ENCODE peak calls at places on chromosomes 2 and 18, in nine cellular contexts. T is heart left ventricle, X is BE2C, E is right lobe of liver, W is testis, N is neural progenitor cell, Q is fibroblast of pulmonary artery, U is dorsolateral prefrontal cortex, H is cardiac fibroblast. D is an unnamed sample.

GRCh38 chr2:148720501-148720998 is 76.0 kb downstream of the EPC2 start:
- DNase-seq in T (peak), X (peak), E (no peak), W (peak), N (no peak), Q (peak), U (peak), H (peak), D (no peak)

GRCh38 chr2:54598347-54599325 is 124.8 kb upstream of the EML6 start:
- DNase-seq in T (no peak), X (no peak), E (no peak), W (peak), N (no peak), Q (no peak), U (no peak), H (no peak), D (no peak)

GRCh38 chr2:112757265-112757664 is 7.1 kb downstream of the CKAP2L start:
- DNase-seq in T (no peak), X (no peak), E (peak), W (no peak), N (no peak), Q (peak), U (no peak), H (no peak), D (no peak)

GRCh38 chr2:111178730-111179405 is 58.2 kb downstream of the BCL2L11 start:
- DNase-seq in T (peak), X (no peak), E (peak), W (no peak), N (no peak), Q (no peak), U (no peak), H (no peak), D (no peak)

GRCh38 chr2:24816404-24816803 is 23.2 kb downstream of the CENPO start:
- DNase-seq in T (no peak), X (no peak), E (no peak), W (no peak), N (no peak), Q (no peak), U (no peak), H (no peak), D (no peak)

GRCh38 chr2:68387408-68388350 is 22.6 kb downstream of the PLEK start:
- DNase-seq in T (no peak), X (no peak), E (no peak), W (no peak), N (no peak), Q (peak), U (no peak), H (no peak), D (no peak)

GRCh38 chr18:54284967-54285785 is 15.9 kb downstream of the POLI start:
- DNase-seq in T (peak), X (no peak), E (no peak), W (no peak), N (no peak), Q (peak), U (peak), H (peak), D (no peak)

GRCh38 chr2:217801115-217801531 is 201.7 kb downstream of the TNS1 start:
- DNase-seq in T (no peak), X (peak), E (peak), W (peak), N (peak), Q (no peak), U (no peak), H (no peak), D (peak)

GRCh38 chr2:231800493-231801091 is 14.3 kb downstream of the COPS7B start:
- DNase-seq in T (no peak), X (peak), E (peak), W (peak), N (peak), Q (peak), U (no peak), H (peak), D (peak)

GRCh38 chr2:237354930-237355329 is 59.0 kb downstream of the COL6A3 start:
- DNase-seq in T (no peak), X (no peak), E (no peak), W (no peak), N (no peak), Q (peak), U (no peak), H (peak), D (no peak)

GRCh38 chr2:36963106-36963505 is 3.2 kb downstream of the STRN start:
- DNase-seq in T (no peak), X (no peak), E (no peak), W (no peak), N (no peak), Q (no peak), U (no peak), H (no peak), D (no peak)

GRCh38 chr2:154133823-154134222 is 262.1 kb downstream of the GALNT13 start:
- DNase-seq in T (no peak), X (no peak), E (no peak), W (no peak), N (no peak), Q (peak), U (no peak), H (peak), D (no peak)

GRCh38 chr2:188295067-188295685 is 3.5 kb downstream of the GULP1 start:
- DNase-seq in T (no peak), X (no peak), E (no peak), W (no peak), N (no peak), Q (no peak), U (no peak), H (no peak), D (no peak)

GRCh38 chr2:18536100-18536499 is 24.4 kb downstream of the RDH14 start:
- DNase-seq in T (no peak), X (no peak), E (no peak), W (no peak), N (no peak), Q (no peak), U (no peak), H (no peak), D (no peak)

GRCh38 chr2:44273596-44273995 is 1.7 kb upstream of the SLC3A1 start:
- DNase-seq in T (no peak), X (no peak), E (no peak), W (no peak), N (no peak), Q (peak), U (no peak), H (peak), D (no peak)

GRCh38 chr18:68942230-68942629 is 144.3 kb downstream of the CCDC102B start:
- DNase-seq in T (no peak), X (no peak), E (no peak), W (no peak), N (no peak), Q (no peak), U (no peak), H (no peak), D (no peak)

GRCh38 chr2:200221055-200221692 is 85.3 kb upstream of the SPATS2L start:
- DNase-seq in T (no peak), X (no peak), E (peak), W (no peak), N (no peak), Q (no peak), U (no peak), H (no peak), D (no peak)

GRCh38 chr2:66575625-66576371 is 140.9 kb downstream of the MEIS1 start:
- DNase-seq in T (peak), X (no peak), E (peak), W (peak), N (peak), Q (peak), U (no peak), H (peak), D (peak)

GRCh38 chr18:34639662-34640061 is 70.4 kb upstream of the DTNA start:
- DNase-seq in T (no peak), X (no peak), E (no peak), W (no peak), N (no peak), Q (no peak), U (no peak), H (no peak), D (no peak)

GRCh38 chr18:79458131-79458838 is 62.6 kb downstream of the NFATC1 start:
- DNase-seq in T (peak), X (no peak), E (no peak), W (peak), N (no peak), Q (peak), U (no peak), H (peak), D (no peak)

GRCh38 chr2:202135111-202135874 is 62.2 kb downstream of the KIAA2012 start:
- DNase-seq in T (peak), X (no peak), E (no peak), W (peak), N (no peak), Q (peak), U (no peak), H (peak), D (no peak)

GRCh38 chr2:122565364-122565763 is 809.9 kb downstream of the TSN start:
- DNase-seq in T (no peak), X (no peak), E (no peak), W (no peak), N (no peak), Q (no peak), U (no peak), H (no peak), D (no peak)

GRCh38 chr2:181570833-181571661 is 85.9 kb downstream of the CERKL start:
- DNase-seq in T (no peak), X (no peak), E (no peak), W (no peak), N (no peak), Q (peak), U (no peak), H (peak), D (no peak)

GRCh38 chr2:188902906-188903305 is 71.3 kb upstream of the COL3A1 start:
- DNase-seq in T (no peak), X (no peak), E (no peak), W (no peak), N (no peak), Q (peak), U (no peak), H (peak), D (no peak)

GRCh38 chr2:114651933-114652332 is 209.5 kb downstream of the DPP10 start:
- DNase-seq in T (no peak), X (no peak), E (no peak), W (no peak), N (no peak), Q (no peak), U (no peak), H (no peak), D (no peak)

GRCh38 chr2:134395779-134396178 is 141.9 kb downstream of the MGAT5 start:
- DNase-seq in T (no peak), X (no peak), E (no peak), W (no peak), N (no peak), Q (no peak), U (no peak), H (no peak), D (no peak)

GRCh38 chr2:102618452-102619413 is 620 bp upstream of the SLC9A2 start:
- DNase-seq in T (peak), X (no peak), E (no peak), W (peak), N (peak), Q (no peak), U (no peak), H (no peak), D (peak)

GRCh38 chr2:162072976-162073775 is 839 bp downstream of the DPP4 start:
- DNase-seq in T (peak), X (no peak), E (peak), W (peak), N (peak), Q (no peak), U (no peak), H (peak), D (peak)

GRCh38 chr2:96111823-96112500 is 4.4 kb downstream of the ADRA2B start:
- DNase-seq in T (no peak), X (no peak), E (no peak), W (no peak), N (no peak), Q (no peak), U (peak), H (no peak), D (no peak)

GRCh38 chr2:206305523-206306245 is 31.2 kb downstream of the ZDBF2 start:
- DNase-seq in T (no peak), X (no peak), E (no peak), W (no peak), N (no peak), Q (no peak), U (no peak), H (no peak), D (no peak)

GRCh38 chr18:987325-988186 is 82.9 kb downstream of the ADCYAP1 start:
- DNase-seq in T (no peak), X (no peak), E (no peak), W (no peak), N (no peak), Q (peak), U (no peak), H (peak), D (no peak)

GRCh38 chr2:36485521-36485920 is 112.4 kb downstream of the FEZ2 start:
- DNase-seq in T (no peak), X (no peak), E (no peak), W (no peak), N (no peak), Q (peak), U (no peak), H (peak), D (no peak)

GRCh38 chr2:209592106-209592505 is 168.3 kb downstream of the MAP2 start:
- DNase-seq in T (no peak), X (no peak), E (no peak), W (no peak), N (no peak), Q (no peak), U (no peak), H (no peak), D (no peak)

GRCh38 chr18:39962546-39962945 is 1992.5 kb upstream of the PIK3C3 start:
- DNase-seq in T (no peak), X (no peak), E (no peak), W (no peak), N (no peak), Q (no peak), U (no peak), H (no peak), D (no peak)

GRCh38 chr2:149651229-149651628 is 63.7 kb upstream of the MMADHC start:
- DNase-seq in T (no peak), X (no peak), E (peak), W (no peak), N (no peak), Q (no peak), U (no peak), H (no peak), D (no peak)

GRCh38 chr18:14949800-14950415 is 201.9 kb downstream of the ANKRD30B start:
- DNase-seq in T (no peak), X (no peak), E (no peak), W (no peak), N (no peak), Q (no peak), U (no peak), H (no peak), D (no peak)

GRCh38 chr2:125567100-125567499 is 1088.9 kb upstream of the GYPC start:
- DNase-seq in T (no peak), X (no peak), E (no peak), W (no peak), N (no peak), Q (no peak), U (no peak), H (no peak), D (no peak)

GRCh38 chr2:109246616-109247015 is 117.6 kb downstream of the SH3RF3 start:
- DNase-seq in T (no peak), X (no peak), E (peak), W (no peak), N (no peak), Q (no peak), U (no peak), H (no peak), D (no peak)

GRCh38 chr18:78993014-78993926 is 13.7 kb downstream of the SALL3 start:
- DNase-seq in T (no peak), X (no peak), E (no peak), W (no peak), N (no peak), Q (no peak), U (no peak), H (no peak), D (no peak)

GRCh38 chr18:34493099-34493544 is 217.0 kb upstream of the DTNA start:
- DNase-seq in T (peak), X (peak), E (peak), W (peak), N (peak), Q (peak), U (peak), H (peak), D (peak)

GRCh38 chr2:118387509-118387908 is 299.2 kb downstream of the INSIG2 start:
- DNase-seq in T (no peak), X (no peak), E (no peak), W (no peak), N (no peak), Q (peak), U (no peak), H (peak), D (no peak)
- TF ChIP-seq CTCF in T (no peak), X (no peak), E (no peak), W (no peak), N (no peak), Q (no peak), U (no peak), H (no peak), D (no peak)

GRCh38 chr2:117470311-117471095 is 344.0 kb upstream of the DDX18 start:
- DNase-seq in T (no peak), X (peak), E (no peak), W (peak), N (peak), Q (no peak), U (no peak), H (no peak), D (peak)
- TF ChIP-seq CTCF in T (peak), X (peak), E (peak), W (peak), N (peak), Q (no peak), U (peak), H (no peak), D (peak)

DNA sequence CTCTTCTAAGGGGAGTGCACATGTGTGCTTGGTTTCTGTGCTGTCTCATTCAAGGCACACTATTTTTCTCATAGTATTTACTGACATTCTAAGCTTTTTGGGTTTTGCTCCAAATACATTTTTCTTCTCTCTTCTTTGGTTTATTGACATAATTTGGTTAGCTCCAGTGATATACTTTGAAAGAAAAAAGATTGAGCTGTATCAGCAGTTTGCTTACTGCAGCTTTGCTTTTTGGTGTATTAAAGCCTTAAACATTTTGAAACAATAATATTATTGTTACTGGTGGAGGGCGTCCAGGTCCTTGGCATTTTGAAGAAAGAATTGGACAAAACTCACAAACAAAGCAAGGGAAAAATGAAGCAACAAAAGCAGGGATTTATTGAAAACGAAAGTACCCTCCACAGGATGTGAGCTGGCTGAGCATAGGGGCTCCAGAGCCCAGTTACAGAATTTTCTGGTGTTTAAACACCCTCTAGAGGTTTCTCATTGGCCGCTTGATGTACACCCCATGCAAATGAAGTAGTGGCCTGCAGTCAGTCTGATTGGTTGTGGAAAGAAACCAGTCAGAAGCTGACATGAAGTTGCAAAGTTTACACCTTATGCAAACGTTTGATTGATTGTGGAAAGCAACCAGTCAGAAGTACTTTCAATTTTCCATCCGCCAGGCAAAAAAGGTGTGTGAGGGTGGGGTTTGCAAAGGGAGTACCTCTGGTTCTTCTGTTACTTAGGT is 62.2 kb downstream of the VWA3B start:
- DNase-seq in T (no peak), X (peak), E (peak), W (no peak), N (no peak), Q (peak), U (no peak), H (peak), D (no peak)
- TF ChIP-seq CTCF in T (peak), X (no peak), E (no peak), W (no peak), N (no peak), Q (no peak), U (peak), H (no peak), D (no peak)

DNA sequence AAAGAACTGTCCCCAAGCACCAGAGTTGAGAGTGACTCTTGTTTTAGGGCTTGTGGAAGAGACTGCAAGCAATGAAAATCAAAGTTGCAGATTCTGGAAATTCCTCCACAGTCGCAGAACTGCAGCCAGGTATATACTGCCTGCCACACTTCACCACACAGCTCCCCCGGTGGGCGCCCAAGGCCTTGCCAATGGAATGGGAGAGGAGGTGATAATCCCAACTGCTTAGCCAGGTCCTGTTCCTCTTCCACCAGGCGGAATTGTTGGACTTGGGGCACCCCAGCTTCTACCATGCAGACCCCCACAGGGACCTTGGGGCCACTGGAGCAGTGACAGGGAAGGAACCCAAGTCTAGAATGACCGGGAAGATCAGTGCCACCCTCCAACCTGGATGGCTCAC is 4.8 kb upstream of the PDIA6 start:
- DNase-seq in T (no peak), X (peak), E (no peak), W (no peak), N (peak), Q (no peak), U (no peak), H (no peak), D (peak)
- TF ChIP-seq CTCF in T (no peak), X (peak), E (peak), W (no peak), N (peak), Q (peak), U (no peak), H (peak), D (peak)

GRCh38 chr2:26845021-26845420 is 2.9 kb upstream of the DPYSL5 start:
- DNase-seq in T (no peak), X (no peak), E (no peak), W (no peak), N (no peak), Q (no peak), U (no peak), H (no peak), D (no peak)

GRCh38 chr2:26846334-26846863 is 1.5 kb upstream of the DPYSL5 start:
- DNase-seq in T (peak), X (peak), E (peak), W (peak), N (peak), Q (peak), U (peak), H (peak), D (peak)

GRCh38 chr2:26838121-26838906 is 9.6 kb upstream of the DPYSL5 start:
- DNase-seq in T (no peak), X (no peak), E (no peak), W (no peak), N (peak), Q (peak), U (no peak), H (peak), D (no peak)

GRCh38 chr2:26843041-26843440 is 4.9 kb upstream of the DPYSL5 start:
- DNase-seq in T (no peak), X (no peak), E (no peak), W (no peak), N (no peak), Q (no peak), U (no peak), H (no peak), D (no peak)

DNA sequence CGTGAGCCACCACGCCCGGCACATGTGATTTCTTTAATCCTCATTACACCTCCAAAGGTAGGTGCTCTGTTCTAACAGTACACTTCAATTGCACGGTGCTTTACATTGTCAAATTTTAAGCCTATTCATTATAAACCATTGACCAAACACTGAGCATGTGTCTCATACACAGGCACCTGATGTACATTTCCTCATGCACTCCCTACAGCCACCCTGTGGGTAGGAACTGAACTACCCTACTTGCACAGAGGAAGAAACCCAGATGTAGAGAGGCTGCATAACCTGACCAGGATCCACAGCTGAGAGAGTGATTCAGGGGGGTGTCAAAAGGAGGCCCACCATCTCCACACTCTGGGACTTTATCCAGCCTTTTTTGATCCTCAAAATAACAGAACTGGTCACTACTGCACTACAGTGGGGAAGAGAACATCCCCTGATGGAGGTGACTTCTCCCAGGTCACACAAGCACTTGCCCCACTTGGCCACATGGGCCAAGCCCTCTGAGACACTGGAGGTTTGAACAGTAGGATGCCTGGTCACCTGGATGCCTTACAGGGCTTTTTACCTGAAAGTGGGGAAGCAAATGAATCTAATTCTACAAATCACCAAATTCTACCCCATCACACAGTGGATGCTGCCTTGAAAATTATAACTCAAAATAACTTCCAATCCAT is 6.9 kb upstream of the DPYSL5 start:
- DNase-seq in T (no peak), X (peak), E (no peak), W (no peak), N (no peak), Q (no peak), U (no peak), H (no peak), D (no peak)
- TF ChIP-seq CTCF in T (no peak), X (peak), E (no peak), W (no peak), N (peak), Q (peak), U (no peak), H (peak), D (no peak)

D was measured in nephron progenitor cell.